ENCODE peak calls at places on chromosomes 11 and 22, in seven cellular contexts. Q, D, P, C, K, U and W are unnamed samples.
A peak's percentile ranks its signal among the peaks of the same experiment; 100 is the strongest.

GRCh38 chr11:14015711-14016110 is 53.2 kb downstream of the SPON1 start:
- DNase-seq in P (no peak), C (no peak), K (no peak), D (no peak), Q (no peak), U (peak; percentile 67), W (peak; percentile 88)

GRCh38 chr22:42621505-42622002 is 6.9 kb upstream of the POLDIP3 start:
- DNase-seq in D (peak; percentile 69), P (peak; percentile 78), C (peak; percentile 83), K (no peak), Q (peak; percentile 70), U (no peak), W (peak; percentile 73)

GRCh38 chr22:49554296-49554625 is 273.4 kb downstream of the BRD1 start:
- DNase-seq in P (no peak), C (no peak), D (no peak), Q (no peak), U (no peak), K (no peak), W (no peak)

GRCh38 chr11:68848429-68848828 is 6.7 kb upstream of the CPT1A start:
- DNase-seq in Q (no peak), C (no peak), U (no peak), P (no peak), D (no peak), K (no peak), W (no peak)

GRCh38 chr11:47148903-47149535 is 27.7 kb downstream of the ARFGAP2 start:
- DNase-seq in P (peak; percentile 68), D (no peak), C (peak; percentile 31), U (no peak), Q (no peak), K (no peak), W (no peak)

GRCh38 chr11:68812526-68812925 is 29.2 kb downstream of the CPT1A start:
- DNase-seq in Q (no peak), U (no peak), P (no peak), K (no peak), C (peak; percentile 74), D (no peak), W (no peak)

GRCh38 chr22:39654959-39655579 is 84.5 kb downstream of the CACNA1I start:
- DNase-seq in U (no peak), D (no peak), K (no peak), Q (no peak), P (no peak), C (no peak), W (no peak)

GRCh38 chr22:48569476-48570233 is 1258.0 kb downstream of the BRD1 start:
- DNase-seq in D (no peak), Q (no peak), K (no peak), P (no peak), U (no peak), C (no peak), W (no peak)

GRCh38 chr11:111846640-111847039 is 24.7 kb downstream of the ALG9 start:
- DNase-seq in D (no peak), U (no peak), P (no peak), C (no peak), Q (no peak), K (no peak), W (no peak)

GRCh38 chr11:105109855-105110750 is 29.5 kb downstream of the CARD18 start:
- DNase-seq in P (no peak), U (no peak), K (no peak), C (peak; percentile 19), D (peak; percentile 12), Q (no peak), W (no peak)

GRCh38 chr11:7437706-7438105 is 47.6 kb upstream of the OLFML1 start:
- DNase-seq in K (no peak), P (no peak), C (no peak), D (no peak), U (no peak), Q (no peak), W (no peak)

GRCh38 chr11:108115495-108116140 is 5.7 kb upstream of the ACAT1 start:
- DNase-seq in Q (peak; percentile 93), P (peak; percentile 91), K (peak; percentile 67), C (peak; percentile 85), D (peak; percentile 86), U (peak; percentile 52), W (no peak)

GRCh38 chr11:12061851-12062560 is 48.4 kb upstream of the MICAL2 start:
- DNase-seq in U (no peak), C (no peak), K (no peak), Q (no peak), P (no peak), D (no peak), W (no peak)

GRCh38 chr22:20979243-20979809 is 2.8 kb upstream of the LZTR1 start:
- DNase-seq in P (peak; percentile 67), C (peak; percentile 89), Q (peak; percentile 72), D (peak; percentile 56), K (peak; percentile 74), U (no peak), W (no peak)

GRCh38 chr11:56910785-56911184 is 77.9 kb upstream of the OR5AK2 start:
- DNase-seq in D (no peak), K (no peak), P (no peak), U (no peak), Q (no peak), C (no peak), W (no peak)

GRCh38 chr11:48177661-48178060 is 38.9 kb upstream of the OR4B1 start:
- DNase-seq in Q (no peak), K (no peak), P (no peak), U (no peak), D (no peak), C (no peak), W (no peak)

GRCh38 chr11:116731097-116731761 is 41.6 kb downstream of the BUD13 start:
- DNase-seq in C (no peak), P (no peak), K (no peak), Q (no peak), D (no peak), U (no peak), W (peak; percentile 37)

GRCh38 chr11:24267015-24267414 is 229.8 kb upstream of the LUZP2 start:
- DNase-seq in K (no peak), U (no peak), D (no peak), P (no peak), Q (no peak), C (no peak), W (no peak)

GRCh38 chr11:122933434-122933833 is 48.2 kb downstream of the BSX start:
- DNase-seq in Q (no peak), C (no peak), K (no peak), D (no peak), U (no peak), P (no peak), W (no peak)

DNA sequence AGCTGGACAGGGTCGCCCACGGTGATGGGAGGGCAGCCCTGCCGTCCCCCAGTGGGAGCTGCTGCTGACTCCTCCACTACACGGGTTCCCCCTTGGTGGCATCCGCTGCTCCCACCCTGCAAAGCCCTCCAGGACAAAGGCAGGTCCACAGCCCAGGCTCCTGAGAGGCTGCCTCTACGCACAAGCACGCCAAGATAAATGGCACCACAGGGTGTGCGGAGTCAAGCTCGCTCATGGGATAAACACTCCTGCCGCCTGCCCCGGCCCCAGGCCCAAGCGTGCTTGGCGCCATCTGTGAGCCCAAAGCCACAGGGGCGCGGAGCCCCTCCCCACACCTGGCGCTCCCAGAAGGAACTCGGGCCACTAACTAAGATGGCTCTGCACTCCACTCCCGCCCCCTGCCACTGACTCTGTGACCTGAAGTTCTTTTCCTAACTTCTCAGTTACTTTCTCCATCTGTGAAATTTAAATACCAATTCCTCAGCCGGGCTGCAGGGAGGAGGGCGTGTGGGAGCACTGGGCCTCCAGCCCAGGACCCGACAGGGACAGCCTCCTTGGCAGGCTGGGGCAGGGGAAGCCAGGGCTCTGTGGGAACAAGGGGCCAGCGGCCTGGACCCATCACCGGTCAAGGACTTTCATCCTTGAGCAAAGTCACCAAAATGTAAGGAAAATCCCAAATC is 14.9 kb downstream of the EHD1 start:
- DNase-seq in Q (peak; percentile 52), U (no peak), D (no peak), P (no peak), K (no peak), C (no peak), W (no peak)
- H3K4me1 ChIP-seq in Q (peaks cover 29% of the 10 kb centered on the region), U (peaks cover 63% of the 10 kb centered on the region), D (peaks cover 93% of the 10 kb centered on the region), P (peaks cover 69% of the 10 kb centered on the region), K (peaks cover 14% of the 10 kb centered on the region), C (peaks cover 25% of the 10 kb centered on the region), W (peaks cover 44% of the 10 kb centered on the region)

DNA sequence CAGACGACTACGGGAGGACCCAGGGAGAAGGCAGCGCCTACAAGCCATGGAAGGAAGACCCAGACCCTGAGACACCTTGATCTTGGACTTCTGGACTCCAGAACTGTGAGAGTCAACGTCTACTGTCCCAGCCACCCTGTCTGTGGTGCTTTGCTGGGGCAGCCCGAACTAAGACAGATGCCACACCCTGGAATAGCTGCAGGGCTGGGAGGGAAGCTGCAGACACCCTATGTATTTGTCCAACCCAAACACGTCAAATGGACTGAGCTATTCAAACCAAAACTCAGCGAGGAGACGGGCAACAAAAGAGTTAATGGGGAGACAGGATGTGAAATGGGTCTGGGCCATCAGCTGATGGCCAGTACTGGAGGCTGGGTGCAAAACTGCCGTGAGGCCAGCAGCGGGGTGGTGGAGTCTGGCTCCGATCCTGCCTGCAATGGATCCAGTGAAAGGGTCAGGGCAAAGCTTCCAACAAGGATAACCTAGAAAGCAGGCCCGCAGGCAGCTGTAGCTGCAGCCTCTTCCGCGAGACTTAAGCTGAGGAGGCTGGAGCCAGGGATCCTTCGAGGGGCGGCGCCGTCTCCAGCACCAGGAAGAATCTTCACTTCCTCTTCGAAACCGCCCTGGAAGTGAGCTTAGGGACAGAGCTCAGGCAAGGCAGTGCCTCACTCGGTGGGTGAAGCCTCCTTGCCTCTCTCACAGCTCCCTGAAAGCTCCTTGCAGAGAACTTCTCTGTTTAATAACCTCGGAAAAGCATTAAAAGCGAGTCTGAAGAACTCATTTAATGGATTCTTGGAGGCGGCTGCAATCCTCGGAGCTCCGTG is 169.6 kb downstream of the CTTN start:
- DNase-seq in C (peak; percentile 78), P (no peak), K (peak; percentile 50), U (no peak), D (peak; percentile 43), Q (peak; percentile 39), W (no peak)
- H3K4me3 ChIP-seq in C (peak overlapping the region; percentile 20), P (peak overlapping the region; percentile 34), K (peak overlapping the region; percentile 25), U (peak overlapping the region; percentile 46), D (peak overlapping the region; percentile 44), Q (peak overlapping the region; percentile 29), W (no peak overlapping the region)

DNA sequence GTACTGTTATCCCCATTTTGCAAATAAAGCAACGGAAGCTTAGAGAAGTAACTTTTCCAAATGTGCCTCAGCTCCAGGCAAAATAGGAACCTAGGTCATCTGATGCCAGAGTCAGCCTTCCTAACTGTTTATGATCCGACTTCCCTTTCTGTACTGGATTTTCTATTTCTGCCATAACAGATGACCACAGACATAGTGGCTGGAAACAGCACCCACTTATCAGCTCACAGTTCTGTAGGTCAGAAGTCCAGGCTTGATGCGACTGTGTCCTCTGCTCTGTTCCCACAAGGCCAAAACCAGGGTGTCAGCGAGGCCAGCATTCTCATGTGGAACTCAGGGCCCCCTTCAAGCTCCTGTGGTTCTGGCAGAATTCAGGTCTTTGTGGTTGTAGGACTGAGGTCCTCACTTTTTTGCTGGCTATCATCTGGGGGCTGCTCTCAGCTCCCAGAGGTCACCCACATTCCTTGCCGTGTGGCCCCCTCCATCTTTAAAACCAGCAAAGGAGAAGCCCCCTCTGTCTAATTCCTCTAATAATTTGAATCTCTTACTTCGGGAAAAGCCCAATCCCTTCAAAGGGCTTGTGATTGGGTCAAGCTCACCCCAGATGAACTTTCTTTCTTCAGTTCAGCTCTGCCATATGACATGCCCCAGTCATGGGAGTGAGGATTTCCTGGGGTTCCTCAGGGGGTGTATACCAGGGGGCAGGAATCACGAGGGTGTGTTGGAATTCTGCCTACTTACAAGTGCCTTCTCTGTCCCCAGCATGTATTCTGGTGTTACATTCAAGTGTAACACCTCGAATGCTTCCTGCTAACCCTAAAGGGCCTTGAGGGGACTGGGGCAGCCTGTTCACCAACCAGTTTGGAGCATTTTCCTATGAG is 15.3 kb downstream of the KCNJ5 start:
- DNase-seq in P (no peak), D (no peak), Q (no peak), C (no peak), U (no peak), K (no peak), W (no peak)
- TF ChIP-seq CTCF in P (no peak), D (no peak), Q (no peak), C (no peak), U (peak; percentile 58), K (no peak), W (no peak)

GRCh38 chr11:86248609-86249008 is 4.1 kb downstream of the EED start:
- DNase-seq in P (no peak), Q (no peak), D (no peak), U (no peak), K (no peak), C (no peak), W (no peak)
- H3K4me1 ChIP-seq in P (peaks cover 30% of the 10 kb centered on the region), Q (peaks cover 3% of the 10 kb centered on the region), D (peaks cover 51% of the 10 kb centered on the region), U (peaks cover 54% of the 10 kb centered on the region), K (no peaks in the 10 kb centered on the region), C (peaks cover 13% of the 10 kb centered on the region), W (peaks cover 36% of the 10 kb centered on the region)